ENCODE peak calls at places on chromosome 11, in four cellular contexts. One of them, this sample, is unnamed.

GRCh38 chr11:95933594-95933993 is 9.7 kb upstream of the MTMR2 start:
- DNase-seq in GM18507: no peak
- DNase-seq in T-helper 2 cell: no peak
- DNase-seq in cardiac fibroblast: no peak
- DNase-seq in this sample: no peak

GRCh38 chr11:108319541-108320145 is 96.8 kb downstream of the ATM start:
- DNase-seq in GM18507: no peak
- DNase-seq in T-helper 2 cell: no peak
- DNase-seq in cardiac fibroblast: peak
- DNase-seq in this sample: no peak

GRCh38 chr11:84549221-84549620 is 1077.9 kb downstream of the DLG2 start:
- DNase-seq in GM18507: no peak
- DNase-seq in T-helper 2 cell: no peak
- DNase-seq in cardiac fibroblast: no peak
- DNase-seq in this sample: no peak

GRCh38 chr11:131591051-131591461 is 220.6 kb downstream of the NTM start:
- DNase-seq in GM18507: no peak
- DNase-seq in T-helper 2 cell: no peak
- DNase-seq in cardiac fibroblast: no peak
- DNase-seq in this sample: no peak

GRCh38 chr11:33000181-33000580 is 15.5 kb upstream of the DEPDC7 start:
- DNase-seq in GM18507: no peak
- DNase-seq in T-helper 2 cell: no peak
- DNase-seq in cardiac fibroblast: peak
- DNase-seq in this sample: no peak

GRCh38 chr11:19398772-19399542 is 158.2 kb upstream of the E2F8 start:
- DNase-seq in GM18507: no peak
- DNase-seq in T-helper 2 cell: no peak
- DNase-seq in cardiac fibroblast: peak
- DNase-seq in this sample: peak

GRCh38 chr11:69385466-69385820 is 91.5 kb downstream of the MYEOV start:
- DNase-seq in GM18507: no peak
- DNase-seq in T-helper 2 cell: no peak
- DNase-seq in cardiac fibroblast: no peak
- DNase-seq in this sample: no peak

GRCh38 chr11:2748061-2748813 is 48.4 kb upstream of the KCNQ1OT1 start:
- DNase-seq in GM18507: no peak
- DNase-seq in T-helper 2 cell: no peak
- DNase-seq in cardiac fibroblast: no peak
- DNase-seq in this sample: no peak

GRCh38 chr11:11579012-11579755 is 42.6 kb downstream of the GALNT18 start:
- DNase-seq in GM18507: no peak
- DNase-seq in T-helper 2 cell: no peak
- DNase-seq in cardiac fibroblast: no peak
- DNase-seq in this sample: no peak

GRCh38 chr11:123671534-123671933 is 17.1 kb upstream of the SCN3B start:
- DNase-seq in GM18507: no peak
- DNase-seq in T-helper 2 cell: no peak
- DNase-seq in cardiac fibroblast: no peak
- DNase-seq in this sample: no peak

GRCh38 chr11:121235057-121235456 is 57.5 kb upstream of the SC5D start:
- DNase-seq in GM18507: no peak
- DNase-seq in T-helper 2 cell: no peak
- DNase-seq in cardiac fibroblast: no peak
- DNase-seq in this sample: no peak

GRCh38 chr11:20611445-20611844 is 12.0 kb downstream of the SLC6A5 start:
- DNase-seq in GM18507: no peak
- DNase-seq in T-helper 2 cell: no peak
- DNase-seq in cardiac fibroblast: no peak
- DNase-seq in this sample: no peak

GRCh38 chr11:12862761-12863469 is 146.2 kb upstream of the RASSF10 start:
- DNase-seq in GM18507: no peak
- DNase-seq in T-helper 2 cell: no peak
- DNase-seq in cardiac fibroblast: peak
- DNase-seq in this sample: no peak

GRCh38 chr11:101825551-101825950 is 89.3 kb upstream of the CEP126 start:
- DNase-seq in GM18507: no peak
- DNase-seq in T-helper 2 cell: no peak
- DNase-seq in cardiac fibroblast: no peak
- DNase-seq in this sample: no peak

GRCh38 chr11:72573380-72573949 is 100.8 kb downstream of the PDE2A start:
- DNase-seq in GM18507: no peak
- DNase-seq in T-helper 2 cell: peak
- DNase-seq in cardiac fibroblast: peak
- DNase-seq in this sample: no peak

GRCh38 chr11:66848671-66849500 is 5.6 kb downstream of the RCE1 start:
- DNase-seq in GM18507: no peak
- DNase-seq in T-helper 2 cell: no peak
- DNase-seq in cardiac fibroblast: no peak
- DNase-seq in this sample: no peak

GRCh38 chr11:104529213-104529612 is 365.3 kb upstream of the PDGFD start:
- DNase-seq in GM18507: no peak
- DNase-seq in T-helper 2 cell: no peak
- DNase-seq in cardiac fibroblast: peak
- DNase-seq in this sample: no peak

GRCh38 chr11:115069599-115069998 is 391.3 kb downstream of the NXPE2 start:
- DNase-seq in GM18507: no peak
- DNase-seq in T-helper 2 cell: no peak
- DNase-seq in cardiac fibroblast: no peak
- DNase-seq in this sample: no peak

GRCh38 chr11:70306586-70307033 is 36.1 kb downstream of the PPFIA1 start:
- DNase-seq in GM18507: no peak
- DNase-seq in T-helper 2 cell: no peak
- DNase-seq in cardiac fibroblast: no peak
- DNase-seq in this sample: no peak

GRCh38 chr11:115741376-115741775 is 237.2 kb upstream of the CADM1 start:
- DNase-seq in GM18507: no peak
- DNase-seq in T-helper 2 cell: no peak
- DNase-seq in cardiac fibroblast: no peak
- DNase-seq in this sample: no peak

GRCh38 chr11:104609766-104610165 is 288.5 kb downstream of the CASP12 start:
- DNase-seq in GM18507: no peak
- DNase-seq in T-helper 2 cell: no peak
- DNase-seq in cardiac fibroblast: peak
- DNase-seq in this sample: no peak

GRCh38 chr11:7673724-7674434 is 579 bp upstream of the CYB5R2 start:
- DNase-seq in GM18507: no peak
- DNase-seq in T-helper 2 cell: no peak
- DNase-seq in cardiac fibroblast: peak
- DNase-seq in this sample: no peak

GRCh38 chr11:134155456-134155855 is 68.3 kb downstream of the NCAPD3 start:
- DNase-seq in GM18507: no peak
- DNase-seq in T-helper 2 cell: no peak
- DNase-seq in cardiac fibroblast: no peak
- DNase-seq in this sample: no peak

GRCh38 chr11:128040603-128041002 is 546.8 kb downstream of the ETS1 start:
- DNase-seq in GM18507: no peak
- DNase-seq in T-helper 2 cell: no peak
- DNase-seq in cardiac fibroblast: peak
- DNase-seq in this sample: no peak

GRCh38 chr11:26703792-26704191 is 18.1 kb downstream of the SLC5A12 start:
- DNase-seq in GM18507: no peak
- DNase-seq in T-helper 2 cell: no peak
- DNase-seq in cardiac fibroblast: no peak
- DNase-seq in this sample: no peak

GRCh38 chr11:3104961-3105790 is 48.0 kb upstream of the CARS1 start:
- DNase-seq in GM18507: no peak
- DNase-seq in T-helper 2 cell: no peak
- DNase-seq in cardiac fibroblast: no peak
- DNase-seq in this sample: no peak

GRCh38 chr11:95514386-95515145 is 275.0 kb downstream of the FAM76B start:
- DNase-seq in GM18507: no peak
- DNase-seq in T-helper 2 cell: no peak
- DNase-seq in cardiac fibroblast: no peak
- DNase-seq in this sample: no peak

GRCh38 chr11:119207300-119207570 is 1.1 kb downstream of the CBL start:
- DNase-seq in GM18507: no peak
- DNase-seq in T-helper 2 cell: no peak
- DNase-seq in cardiac fibroblast: peak
- DNase-seq in this sample: no peak

GRCh38 chr11:35809561-35809960 is 134.3 kb upstream of the LDLRAD3 start:
- DNase-seq in GM18507: no peak
- DNase-seq in T-helper 2 cell: no peak
- DNase-seq in cardiac fibroblast: no peak
- DNase-seq in this sample: no peak

GRCh38 chr11:94477644-94478043 is 16.0 kb downstream of the MRE11 start:
- DNase-seq in GM18507: no peak
- DNase-seq in T-helper 2 cell: no peak
- DNase-seq in cardiac fibroblast: no peak
- DNase-seq in this sample: no peak

This sample was measured in T1000.